ENCODE peak calls at places on chromosome 10, in eight cellular contexts. H is naive thymus-derived CD8-positive, alpha-beta T cell; W is EL; F is stimulated activated CD8-positive, alpha-beta memory T cell treated with anti-CD3 and anti-CD28 coated beads, Interleukin-2, amount 100 ng/mL, for 1 hour; T is left ventricle myocardium inferior; V is T-helper 17 cell; C is NCI-H1092; Z is dermis blood vessel endothelial cell. Y is an unnamed sample.

GRCh38 chr10:80530251-80530650 is 7.5 kb upstream of the SH2D4B start:
- DNase-seq in H (no peak), W (peak; percentile 46), F (no peak), T (no peak), V (no peak), C (no peak), Z (peak; percentile 56), Y (no peak)

GRCh38 chr10:106401161-106401560 is 763.3 kb downstream of the SORCS1 start:
- DNase-seq in H (no peak), W (peak; percentile 56), F (no peak), T (no peak), V (no peak), C (no peak), Z (no peak), Y (peak; percentile 28)

GRCh38 chr10:24957624-24958435 is 5.4 kb upstream of the PRTFDC1 start:
- DNase-seq in H (no peak), W (peak; percentile 83), F (no peak), T (no peak), V (no peak), C (no peak), Z (peak; percentile 59), Y (no peak)

GRCh38 chr10:132335189-132336063 is 3.4 kb downstream of the LRRC27 start:
- DNase-seq in H (no peak), W (no peak), F (no peak), T (no peak), V (no peak), C (no peak), Z (no peak), Y (peak; percentile 20)

GRCh38 chr10:132395704-132396494 is 1.1 kb upstream of the PWWP2B start:
- DNase-seq in H (no peak), W (no peak), F (no peak), T (peak; percentile 87), V (no peak), C (no peak), Z (peak; percentile 59), Y (peak; percentile 88)

GRCh38 chr10:98539578-98539977 is 92.8 kb upstream of the HPS1 start:
- DNase-seq in H (no peak), W (no peak), F (no peak), T (no peak), V (no peak), C (no peak), Z (no peak), Y (no peak)

GRCh38 chr10:35447693-35448407 is 111.5 kb downstream of the CCNY start:
- DNase-seq in H (peak; percentile 37), W (peak; percentile 85), F (no peak), T (no peak), V (no peak), C (no peak), Z (peak; percentile 76), Y (peak; percentile 53)

GRCh38 chr10:117860823-117861222 is 185.9 kb downstream of the RAB11FIP2 start:
- DNase-seq in H (no peak), W (peak; percentile 8), F (no peak), T (no peak), V (no peak), C (no peak), Z (peak; percentile 2), Y (peak; percentile 45)

GRCh38 chr10:118842826-118843624 is 88.3 kb upstream of the CACUL1 start:
- DNase-seq in H (no peak), W (no peak), F (no peak), T (no peak), V (no peak), C (no peak), Z (no peak), Y (no peak)

GRCh38 chr10:113937756-113938155 is 83.3 kb downstream of the NHLRC2 start:
- DNase-seq in H (no peak), W (no peak), F (no peak), T (no peak), V (no peak), C (no peak), Z (no peak), Y (no peak)

GRCh38 chr10:117342638-117343037 is 32.6 kb downstream of the PDZD8 start:
- DNase-seq in H (no peak), W (peak; percentile 92), F (no peak), T (no peak), V (no peak), C (no peak), Z (no peak), Y (no peak)

GRCh38 chr10:110651044-110651958 is 7.2 kb downstream of the RBM20 start:
- DNase-seq in H (no peak), W (peak; percentile 93), F (no peak), T (no peak), V (no peak), C (no peak), Z (no peak), Y (no peak)

GRCh38 chr10:97861351-97861750 is 11.7 kb downstream of the GOLGA7B start:
- DNase-seq in H (no peak), W (peak; percentile 90), F (no peak), T (no peak), V (no peak), C (no peak), Z (no peak), Y (no peak)

GRCh38 chr10:95169522-95169921 is 24.5 kb upstream of the ACSM6 start:
- DNase-seq in H (no peak), W (no peak), F (no peak), T (no peak), V (no peak), C (no peak), Z (no peak), Y (no peak)

GRCh38 chr10:52466464-52466863 is 152.4 kb downstream of the DKK1 start:
- DNase-seq in H (no peak), W (peak; percentile 63), F (no peak), T (no peak), V (no peak), C (no peak), Z (no peak), Y (no peak)

GRCh38 chr10:130022501-130023299 is 58.6 kb upstream of the EBF3 start:
- DNase-seq in H (no peak), W (peak; percentile 93), F (no peak), T (no peak), V (no peak), C (no peak), Z (no peak), Y (no peak)

Y was measured in GM23338.